ENCODE peak calls at places on chromosomes 3 and 15, in nine cellular contexts. X is stomach; D is aorta; Q is CD8-positive, alpha-beta T cell; Y is left lung; V is lower lobe of right lung; W is ascending aorta; S is hepatocyte; E is GM23248. G is an unnamed sample.

GRCh38 chr3:128081846-128082245 is 29.6 kb downstream of the SEC61A1 start:
- DNase-seq in X (no peak), D (no peak), Q (no peak), Y (peak; percentile 25), V (no peak), W (no peak), S (no peak), E (peak; percentile 88), G (no peak)

GRCh38 chr15:57323806-57324589 is 52.3 kb upstream of the CGNL1 start:
- DNase-seq in X (no peak), D (no peak), Q (no peak), Y (no peak), V (no peak), W (no peak), S (peak; percentile 83), E (no peak), G (no peak)

GRCh38 chr3:13346481-13347389 is 73.4 kb downstream of the NUP210 start:
- DNase-seq in X (peak; percentile 29), D (peak; percentile 71), Q (peak; percentile 72), Y (peak; percentile 38), V (no peak), W (no peak), S (no peak), E (no peak), G (peak; percentile 46)

GRCh38 chr15:69555080-69555479 is 102.5 kb downstream of the RPLP1 start:
- DNase-seq in X (no peak), D (no peak), Q (no peak), Y (no peak), V (no peak), W (no peak), S (no peak), E (no peak), G (no peak)

GRCh38 chr3:190024912-190025311 is 95.8 kb downstream of the P3H2 start:
- DNase-seq in X (no peak), D (no peak), Q (no peak), Y (no peak), V (no peak), W (no peak), S (no peak), E (peak; percentile 63), G (no peak)

GRCh38 chr3:133408961-133409360 is 9.1 kb downstream of the BFSP2 start:
- DNase-seq in X (no peak), D (no peak), Q (no peak), Y (no peak), V (no peak), W (no peak), S (no peak), E (peak; percentile 65), G (no peak)

GRCh38 chr15:97653896-97654295 is 306.6 kb upstream of the ARRDC4 start:
- DNase-seq in X (no peak), D (no peak), Q (no peak), Y (no peak), V (no peak), W (no peak), S (no peak), E (no peak), G (no peak)

GRCh38 chr3:84692261-84692660 is 266.5 kb upstream of the CADM2 start:
- DNase-seq in X (no peak), D (no peak), Q (no peak), Y (no peak), V (peak; percentile 24), W (no peak), S (no peak), E (no peak), G (no peak)

GRCh38 chr3:133487920-133488540 is 85.5 kb upstream of the CDV3 start:
- DNase-seq in X (no peak), D (no peak), Q (peak; percentile 72), Y (no peak), V (no peak), W (no peak), S (peak; percentile 58), E (peak; percentile 53), G (peak; percentile 24)

GRCh38 chr3:58414538-58415197 is 19.0 kb downstream of the PDHB start:
- DNase-seq in X (peak; percentile 40), D (peak; percentile 59), Q (peak; percentile 45), Y (no peak), V (no peak), W (no peak), S (peak; percentile 62), E (peak; percentile 80), G (no peak)

GRCh38 chr3:28958656-28959055 is 322.2 kb upstream of the RBMS3 start:
- DNase-seq in X (no peak), D (no peak), Q (no peak), Y (no peak), V (peak; percentile 25), W (no peak), S (no peak), E (no peak), G (no peak)

GRCh38 chr15:79661411-79661810 is 229.3 kb downstream of the MINAR1 start:
- DNase-seq in X (no peak), D (no peak), Q (no peak), Y (no peak), V (no peak), W (no peak), S (no peak), E (no peak), G (no peak)

GRCh38 chr3:58116985-58117384 is 93.8 kb downstream of the DNASE1L3 start:
- DNase-seq in X (no peak), D (no peak), Q (no peak), Y (no peak), V (no peak), W (no peak), S (no peak), E (peak; percentile 21), G (no peak)

GRCh38 chr15:70266412-70267089 is 168.8 kb upstream of the TLE3 start:
- DNase-seq in X (peak; percentile 75), D (peak; percentile 94), Q (no peak), Y (peak; percentile 91), V (peak; percentile 91), W (peak; percentile 58), S (no peak), E (no peak), G (no peak)

GRCh38 chr15:63764912-63765311 is 68.8 kb downstream of the HERC1 start:
- DNase-seq in X (no peak), D (no peak), Q (no peak), Y (no peak), V (no peak), W (no peak), S (no peak), E (no peak), G (no peak)

DNA sequence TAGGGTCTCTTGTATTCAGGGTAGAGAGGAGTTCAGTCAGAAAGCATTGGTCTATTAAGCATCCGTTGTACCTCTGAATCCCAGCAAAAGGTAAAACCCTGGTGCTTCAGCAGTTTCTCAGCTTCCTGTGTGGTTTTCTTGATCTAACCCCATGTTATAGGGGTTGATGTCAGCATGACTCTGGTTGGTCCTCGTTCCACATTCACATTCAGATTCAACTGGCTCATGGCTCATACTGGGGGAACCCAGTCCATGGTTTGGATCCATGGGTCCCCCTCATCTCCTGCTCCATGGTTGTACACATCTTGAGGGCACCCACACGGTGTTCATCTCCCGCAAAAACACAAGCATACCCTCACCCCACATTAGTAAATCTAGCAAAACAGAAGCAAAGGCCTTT is 47.7 kb upstream of the C2CD4B start:
- DNase-seq in X (no peak), D (no peak), Q (no peak), Y (no peak), V (no peak), W (no peak), S (no peak), E (no peak), G (no peak)
- H3K9me3 ChIP-seq in X (peaks cover 17% of the 10 kb centered on the region), D (peaks cover 1% of the 10 kb centered on the region), Q (no peaks in the 10 kb centered on the region), Y (peaks cover 50% of the 10 kb centered on the region), V (peaks cover 25% of the 10 kb centered on the region), W (peaks cover 18% of the 10 kb centered on the region), S (peaks cover 4% of the 10 kb centered on the region), E (no peaks in the 10 kb centered on the region), G (peaks cover 2% of the 10 kb centered on the region)

GRCh38 chr3:184764176-184764575 is 47.8 kb upstream of the VPS8 start:
- DNase-seq in X (no peak), D (peak; percentile 19), Q (no peak), Y (no peak), V (no peak), W (no peak), S (no peak), E (no peak), G (no peak)

GRCh38 chr3:184759666-184760200 is 47.9 kb upstream of the MAGEF1 start:
- DNase-seq in X (no peak), D (peak; percentile 37), Q (no peak), Y (no peak), V (no peak), W (no peak), S (no peak), E (no peak), G (no peak)

GRCh38 chr3:184761976-184762375 is 50.0 kb upstream of the VPS8 start:
- DNase-seq in X (no peak), D (peak; percentile 2), Q (no peak), Y (no peak), V (no peak), W (no peak), S (no peak), E (no peak), G (no peak)

GRCh38 chr3:184760337-184761119 is 48.7 kb upstream of the MAGEF1 start:
- DNase-seq in X (no peak), D (peak; percentile 12), Q (no peak), Y (no peak), V (no peak), W (no peak), S (no peak), E (no peak), G (no peak)

GRCh38 chr3:184761120-184761841 is 49.4 kb upstream of the MAGEF1 start:
- DNase-seq in X (peak; percentile 81), D (peak; percentile 36), Q (no peak), Y (no peak), V (no peak), W (no peak), S (no peak), E (peak; percentile 50), G (no peak)
- H3K9me3 ChIP-seq in X (no peaks in the 10 kb centered on the region), D (no peaks in the 10 kb centered on the region), Q (no peaks in the 10 kb centered on the region), Y (no peaks in the 10 kb centered on the region), V (no peaks in the 10 kb centered on the region), W (no peaks in the 10 kb centered on the region), S (no peaks in the 10 kb centered on the region), E (no peaks in the 10 kb centered on the region), G (no peaks in the 10 kb centered on the region)

GRCh38 chr15:89111961-89112340 is 23.7 kb downstream of the ABHD2 start:
- DNase-seq in X (no peak), D (no peak), Q (no peak), Y (no peak), V (no peak), W (no peak), S (no peak), E (no peak), G (no peak)
- H3K9me3 ChIP-seq in X (no peaks in the 10 kb centered on the region), D (no peaks in the 10 kb centered on the region), Q (no peaks in the 10 kb centered on the region), Y (no peaks in the 10 kb centered on the region), V (no peaks in the 10 kb centered on the region), W (no peaks in the 10 kb centered on the region), S (no peaks in the 10 kb centered on the region), E (no peaks in the 10 kb centered on the region), G (no peaks in the 10 kb centered on the region)

DNA sequence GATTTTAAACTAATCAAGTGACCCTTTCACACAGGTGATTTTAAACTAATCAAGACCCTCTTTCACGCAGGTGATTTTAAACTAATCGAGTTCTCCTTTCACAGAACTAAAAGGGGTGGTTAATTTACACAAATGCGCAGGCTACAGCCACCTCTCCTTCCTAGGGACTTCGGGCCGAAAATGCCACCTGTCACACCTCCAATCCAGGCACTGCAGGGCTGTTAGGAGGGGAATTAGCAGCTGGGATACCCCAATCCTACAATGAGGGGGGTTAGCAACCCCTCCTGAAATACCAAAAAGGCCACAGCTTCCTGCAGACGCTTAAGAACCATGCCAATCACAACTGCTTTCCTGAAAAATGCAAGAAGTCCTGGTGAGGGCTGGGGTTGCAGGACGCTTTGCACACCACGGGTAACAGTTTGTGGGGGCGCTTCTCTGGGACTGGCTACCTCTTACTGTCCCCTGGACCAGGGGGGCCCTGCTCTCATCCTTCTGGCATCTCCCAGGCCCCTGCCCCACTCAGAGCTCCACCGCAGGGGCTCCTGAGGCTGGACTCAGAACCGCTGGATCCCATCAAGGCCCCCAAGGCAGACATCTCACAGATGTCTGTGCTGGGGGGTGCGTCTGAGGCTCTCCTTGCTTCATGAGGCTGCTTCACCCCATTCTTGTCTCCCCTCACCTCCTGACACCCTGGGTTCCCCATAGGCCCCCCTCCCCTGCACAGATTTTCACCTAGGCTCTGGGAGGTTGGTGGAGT is 145.9 kb downstream of the OR4M2 start:
- DNase-seq in X (no peak), D (no peak), Q (no peak), Y (no peak), V (no peak), W (no peak), S (no peak), E (no peak), G (no peak)
- H3K9me3 ChIP-seq in X (no peaks in the 10 kb centered on the region), D (no peaks in the 10 kb centered on the region), Q (no peaks in the 10 kb centered on the region), Y (no peaks in the 10 kb centered on the region), V (no peaks in the 10 kb centered on the region), W (no peaks in the 10 kb centered on the region), S (peaks cover 26% of the 10 kb centered on the region), E (no peaks in the 10 kb centered on the region), G (no peaks in the 10 kb centered on the region)